ENCODE peak calls at places on chromosomes 6 and 20, in seven cellular contexts. T, S, G, D, N, W and X are unnamed samples.

GRCh38 chr20:44422083-44422482 is 53.6 kb upstream of the TTPAL start:
- DNase-seq in T (no peak), S (no peak), G (no peak), D (no peak), N (no peak), W (no peak), X (no peak)

GRCh38 chr6:71466362-71466761 is 177.8 kb downstream of the OGFRL1 start:
- DNase-seq in T (no peak), S (no peak), G (no peak), D (no peak), N (no peak), W (no peak), X (no peak)

GRCh38 chr20:4592316-4593148 is 129.2 kb upstream of the PRND start:
- DNase-seq in T (peak; percentile 71), S (peak; percentile 54), G (no peak), D (peak; percentile 54), N (no peak), W (no peak), X (no peak)

GRCh38 chr6:142856857-142857608 is 87.9 kb downstream of the HIVEP2 start:
- DNase-seq in T (peak; percentile 52), S (no peak), G (no peak), D (no peak), N (no peak), W (no peak), X (no peak)

GRCh38 chr6:43481075-43481474 is 3.7 kb downstream of the TJAP1 start:
- DNase-seq in T (no peak), S (no peak), G (no peak), D (no peak), N (no peak), W (no peak), X (no peak)

GRCh38 chr6:139449611-139450000 is 75.2 kb upstream of the CITED2 start:
- DNase-seq in T (no peak), S (no peak), G (no peak), D (no peak), N (no peak), W (no peak), X (no peak)

GRCh38 chr20:8043687-8044278 is 24.2 kb upstream of the TMX4 start:
- DNase-seq in T (peak; percentile 58), S (no peak), G (peak; percentile 43), D (no peak), N (no peak), W (no peak), X (peak; percentile 16)

GRCh38 chr6:86682297-86682696 is 255.0 kb upstream of the HTR1E start:
- DNase-seq in T (no peak), S (no peak), G (no peak), D (no peak), N (no peak), W (no peak), X (no peak)

GRCh38 chr6:81890846-81891245 is 138.4 kb upstream of the TENT5A start:
- DNase-seq in T (no peak), S (no peak), G (peak; percentile 84), D (no peak), N (no peak), W (no peak), X (no peak)

GRCh38 chr20:10653593-10654288 is 20.1 kb downstream of the JAG1 start:
- DNase-seq in T (no peak), S (no peak), G (no peak), D (no peak), N (no peak), W (no peak), X (peak; percentile 92)

GRCh38 chr20:38231786-38232130 is 28.8 kb downstream of the KIAA1755 start:
- DNase-seq in T (no peak), S (no peak), G (peak; percentile 55), D (no peak), N (no peak), W (no peak), X (no peak)

GRCh38 chr20:38935285-38935684 is 9.1 kb downstream of the FAM83D start:
- DNase-seq in T (no peak), S (no peak), G (no peak), D (no peak), N (no peak), W (peak; percentile 1), X (no peak)

GRCh38 chr6:34560366-34561226 is 4.5 kb upstream of the SPDEF start:
- DNase-seq in T (no peak), S (no peak), G (no peak), D (no peak), N (peak; percentile 57), W (no peak), X (no peak)

GRCh38 chr20:60810561-60810960 is 441.5 kb upstream of the CDH4 start:
- DNase-seq in T (no peak), S (no peak), G (no peak), D (no peak), N (no peak), W (no peak), X (no peak)

GRCh38 chr20:58447733-58448391 is 58.8 kb downstream of the VAPB start:
- DNase-seq in T (peak; percentile 53), S (peak; percentile 10), G (peak; percentile 28), D (peak; percentile 48), N (no peak), W (no peak), X (no peak)

GRCh38 chr6:1601616-1602355 is 7.9 kb upstream of the FOXC1 start:
- DNase-seq in T (no peak), S (no peak), G (no peak), D (no peak), N (no peak), W (peak; percentile 57), X (no peak)

GRCh38 chr6:43705996-43706395 is 18.4 kb upstream of the MRPS18A start:
- DNase-seq in T (peak; percentile 76), S (no peak), G (no peak), D (no peak), N (no peak), W (no peak), X (no peak)

GRCh38 chr6:36455486-36456027 is 12.8 kb downstream of the KCTD20 start:
- DNase-seq in T (no peak), S (no peak), G (no peak), D (no peak), N (no peak), W (no peak), X (no peak)